ENCODE peak calls at places on chromosomes 2 and 18, in four cellular contexts. Z, Q, O and B are unnamed samples.

GRCh38 chr2:1283856-1284255 is 129.4 kb upstream of the TPO start:
- DNase-seq in O (no peak), Z (no peak), Q (no peak), B (no peak)

GRCh38 chr2:231190531-231191197 is 7.8 kb upstream of the ARMC9 start:
- DNase-seq in Q (peak; percentile 59), Z (no peak), O (peak; percentile 76), B (no peak)

GRCh38 chr18:2111456-2111855 is 459.8 kb downstream of the METTL4 start:
- DNase-seq in Q (peak; percentile 7), Z (no peak), O (no peak), B (no peak)

GRCh38 chr2:74197983-74198460 is 393 bp upstream of the MTHFD2 start:
- DNase-seq in O (no peak), Q (no peak), Z (no peak), B (no peak)

GRCh38 chr2:184598313-184599053 is at the start of gene ZNF804A:
- DNase-seq in Q (peak; percentile 45), O (peak; percentile 14), Z (peak; percentile 90), B (peak; percentile 86)

GRCh38 chr2:37615808-37616673 is 55.4 kb downstream of the CDC42EP3 start:
- DNase-seq in Z (peak; percentile 92), O (no peak), Q (no peak), B (no peak)

GRCh38 chr2:29714333-29714732 is 207.1 kb downstream of the ALK start:
- DNase-seq in Z (no peak), O (no peak), Q (no peak), B (no peak)

GRCh38 chr2:221779614-221780067 is 207.5 kb upstream of the EPHA4 start:
- DNase-seq in Q (peak; percentile 83), O (no peak), Z (no peak), B (no peak)

GRCh38 chr2:145323512-145323911 is 803.6 kb upstream of the ZEB2 start:
- DNase-seq in Z (no peak), O (no peak), Q (peak; percentile 19), B (no peak)

GRCh38 chr18:10421859-10422258 is 32.6 kb upstream of the APCDD1 start:
- DNase-seq in Q (peak; percentile 31), Z (no peak), O (no peak), B (no peak)

GRCh38 chr2:41207578-41207977 is 755.7 kb upstream of the SLC8A1 start:
- DNase-seq in Z (no peak), O (no peak), Q (no peak), B (no peak)

GRCh38 chr2:68236080-68236734 is 16.1 kb downstream of the PPP3R1 start:
- DNase-seq in Q (no peak), Z (no peak), O (no peak), B (no peak)

GRCh38 chr18:72544092-72544886 is at the start of gene CBLN2:
- DNase-seq in Z (peak; percentile 81), Q (peak; percentile 69), O (peak; percentile 16), B (peak; percentile 87)

GRCh38 chr2:7053650-7054262 is 136.5 kb downstream of the RNF144A start:
- DNase-seq in Z (peak; percentile 78), Q (no peak), O (no peak), B (no peak)

GRCh38 chr2:241491549-241492173 is 16.7 kb downstream of the STK25 start:
- DNase-seq in Q (no peak), Z (no peak), O (no peak), B (no peak)

GRCh38 chr2:31828891-31829290 is 181.9 kb downstream of the MEMO1 start:
- DNase-seq in Z (no peak), Q (peak; percentile 25), O (no peak), B (no peak)

GRCh38 chr2:20201671-20202070 is 23.3 kb downstream of the SDC1 start:
- DNase-seq in Q (no peak), Z (no peak), O (no peak), B (no peak)

GRCh38 chr2:16546128-16546754 is 119.4 kb downstream of the CYRIA start:
- DNase-seq in O (peak; percentile 24), Z (no peak), Q (peak; percentile 56), B (peak; percentile 23)

GRCh38 chr2:96890726-96891385 is 21.0 kb upstream of the SEMA4C start:
- DNase-seq in Z (no peak), O (no peak), Q (no peak), B (no peak)

GRCh38 chr2:156229724-156230362 is 102.7 kb downstream of the NR4A2 start:
- DNase-seq in Z (no peak), Q (no peak), O (no peak), B (no peak)

GRCh38 chr18:9914334-9914583 is 443 bp downstream of the VAPA start:
- DNase-seq in Q (no peak), O (no peak), Z (no peak), B (peak; percentile 85)

GRCh38 chr2:154720642-154721041 is 22.1 kb downstream of the KCNJ3 start:
- DNase-seq in O (no peak), Q (no peak), Z (no peak), B (no peak)

GRCh38 chr18:73283032-73283431 is 415.2 kb upstream of the NETO1 start:
- DNase-seq in O (no peak), Q (peak; percentile 28), Z (no peak), B (no peak)

GRCh38 chr18:79547413-79548076 is 132.1 kb upstream of the CTDP1 start:
- DNase-seq in Z (no peak), Q (no peak), O (no peak), B (no peak)

GRCh38 chr2:219484343-219485200 is 14.1 kb upstream of the GMPPA start:
- DNase-seq in Q (no peak), Z (no peak), O (no peak), B (no peak)

GRCh38 chr18:9087144-9087543 is 15.4 kb upstream of the NDUFV2 start:
- DNase-seq in O (no peak), Z (no peak), Q (no peak), B (no peak)

GRCh38 chr2:239037559-239037910 is 189.7 kb downstream of the TWIST2 start:
- DNase-seq in Q (no peak), Z (no peak), O (no peak), B (no peak)

GRCh38 chr18:46213295-46213694 is 109.1 kb downstream of the HAUS1 start:
- DNase-seq in Z (no peak), Q (peak; percentile 40), O (no peak), B (peak; percentile 46)

GRCh38 chr2:217927601-217928323 is 75.0 kb downstream of the TNS1 start:
- DNase-seq in O (no peak), Q (no peak), Z (no peak), B (no peak)

GRCh38 chr2:96549967-96550786 is 13.6 kb downstream of the ARID5A start:
- DNase-seq in O (no peak), Z (peak; percentile 75), Q (no peak), B (no peak)

GRCh38 chr2:111138834-111139233 is 18.1 kb downstream of the BCL2L11 start:
- DNase-seq in Q (no peak), O (no peak), Z (no peak), B (no peak)

GRCh38 chr2:111135910-111136297 is 15.2 kb downstream of the BCL2L11 start:
- DNase-seq in O (peak; percentile 26), Q (peak; percentile 45), Z (no peak), B (peak; percentile 13)

GRCh38 chr2:111135237-111135909 is 14.7 kb downstream of the BCL2L11 start:
- DNase-seq in O (no peak), Q (no peak), Z (no peak), B (no peak)

GRCh38 chr2:111133603-111134002 is 12.9 kb downstream of the BCL2L11 start:
- DNase-seq in O (no peak), Q (no peak), Z (no peak), B (no peak)

DNA sequence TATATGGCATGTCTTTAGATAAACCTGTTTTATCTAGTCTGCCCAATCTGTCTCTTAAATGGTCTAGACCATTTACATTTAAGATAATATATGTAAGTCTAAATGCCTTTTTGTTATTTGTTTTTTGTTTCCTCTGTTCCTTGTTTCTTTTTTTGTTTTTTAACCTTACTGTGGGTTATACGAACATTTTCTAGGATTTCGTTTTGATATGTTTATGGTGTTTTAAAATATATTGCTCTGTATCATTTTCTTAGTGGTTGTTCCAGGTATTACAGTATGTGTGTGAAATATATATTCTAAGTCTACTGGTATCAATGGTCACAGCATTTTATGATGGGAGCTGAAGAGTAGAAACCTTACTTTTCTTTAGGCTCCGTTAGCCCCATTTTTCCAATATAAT is 13.4 kb downstream of the BCL2L11 start:
- DNase-seq in O (no peak), Q (no peak), Z (no peak), B (no peak)
- TF ChIP-seq CTCF in O (peak; percentile 22), Q (peak; percentile 34), Z (no peak), B (no peak)

DNA sequence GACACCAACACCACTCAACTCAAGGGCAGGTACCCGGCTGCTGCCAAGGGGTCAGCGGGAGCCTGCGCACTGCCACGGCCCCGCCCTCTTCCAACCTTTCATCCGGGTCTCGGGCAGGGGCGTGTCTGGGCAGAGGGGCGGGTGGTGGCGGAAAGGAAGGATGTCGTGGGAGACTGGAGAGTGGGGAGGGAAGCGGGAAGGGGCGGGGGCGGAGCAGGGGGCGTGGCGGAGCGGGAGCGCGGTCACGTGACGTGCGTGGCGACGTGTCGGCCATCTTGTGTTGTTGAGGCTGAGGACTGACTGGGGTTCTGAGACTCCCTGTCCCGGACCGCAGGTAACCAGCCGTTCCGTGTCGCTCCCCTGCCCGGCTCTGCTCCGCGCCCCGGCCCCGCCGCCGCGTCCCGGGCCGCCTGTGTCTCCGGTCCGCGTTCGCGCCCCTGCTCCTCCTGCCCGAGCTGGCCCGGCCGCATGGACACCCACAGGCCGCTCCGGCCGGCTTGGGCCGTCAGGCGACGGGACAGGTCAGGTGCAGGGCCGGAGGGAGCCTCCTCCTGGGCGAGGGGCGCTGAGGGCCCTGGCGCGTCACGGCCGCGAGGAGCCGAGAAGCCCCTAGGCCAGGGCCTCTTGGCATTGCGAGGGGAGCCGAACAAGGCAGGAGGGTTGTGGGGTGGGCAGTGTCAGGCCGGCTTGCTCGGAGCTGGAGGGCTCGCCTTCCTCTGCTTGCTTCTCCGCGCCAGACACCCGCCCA is at the start of gene GIGYF2:
- DNase-seq in O (peak; percentile 98), Q (peak; percentile 96), Z (peak; percentile 97), B (peak; percentile 96)
- TF ChIP-seq CTCF in O (no peak), Q (no peak), Z (no peak), B (no peak)

GRCh38 chr2:28649481-28650260 is 102.0 kb upstream of the PPP1CB start:
- DNase-seq in Z (no peak), Q (peak; percentile 56), O (no peak), B (peak; percentile 36)
- TF ChIP-seq CTCF in Z (no peak), Q (no peak), O (no peak), B (no peak)

GRCh38 chr2:10239561-10239967 is 63.1 kb upstream of the HPCAL1 start:
- DNase-seq in O (no peak), Z (peak; percentile 58), Q (no peak), B (no peak)

GRCh38 chr2:10238991-10239485 is 63.7 kb upstream of the HPCAL1 start:
- DNase-seq in Q (no peak), Z (peak; percentile 51), O (no peak), B (no peak)

GRCh38 chr2:10240911-10241610 is 61.6 kb upstream of the HPCAL1 start:
- DNase-seq in Z (peak; percentile 59), Q (no peak), O (no peak), B (no peak)

GRCh38 chr2:10241641-10242430 is 60.9 kb upstream of the HPCAL1 start:
- DNase-seq in O (no peak), Q (no peak), Z (peak; percentile 75), B (no peak)

DNA sequence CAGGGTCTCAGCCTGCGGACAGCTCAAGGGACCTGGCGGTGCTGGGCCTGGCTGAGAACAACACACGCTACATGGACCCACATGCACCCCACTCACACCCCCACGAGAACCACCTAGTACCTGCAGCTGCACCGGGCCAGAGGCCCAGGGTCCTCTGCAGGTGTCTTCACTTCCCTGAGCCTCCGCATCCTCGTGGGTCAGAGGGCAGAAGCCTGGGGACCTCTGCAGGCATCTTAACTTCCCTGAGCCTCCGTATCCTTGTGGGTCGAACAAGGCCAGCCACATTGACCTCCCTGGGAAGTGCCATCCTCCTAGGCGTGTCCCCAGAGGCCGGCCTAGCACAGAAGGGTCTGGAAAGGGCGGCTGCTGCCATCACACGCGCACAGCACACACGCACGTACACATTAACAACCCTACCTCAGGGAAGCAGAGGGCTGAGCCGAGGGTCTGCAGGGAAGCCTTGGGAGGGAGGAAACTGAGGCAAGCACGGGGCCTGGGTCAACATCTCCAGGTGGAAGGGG is 62.5 kb upstream of the HPCAL1 start:
- DNase-seq in Z (peak; percentile 59), O (no peak), Q (no peak), B (no peak)
- TF ChIP-seq CTCF in Z (no peak), O (no peak), Q (no peak), B (no peak)